ENCODE peak calls at places on chromosomes 16 and 17, in ten cellular contexts. I is PC-9; E is CD8-positive, alpha-beta T cell; W is neural crest cell; A is glutamatergic neuron; N is mesothelial cell of epicardium; G is AG09309; H is AG10803; D is astrocyte of the spinal cord; K is H9. Y is an unnamed sample.

GRCh38 chr16:66472961-66473610 is 46.0 kb downstream of the BEAN1 start:
- DNase-seq in G (no peak), I (no peak), H (no peak), A (no peak), N (no peak), K (no peak), E (no peak), W (no peak), D (no peak), Y (no peak)

GRCh38 chr17:50909765-50910661 is 43.9 kb upstream of the TOB1 start:
- DNase-seq in W (no peak), H (no peak), N (no peak), E (peak), A (no peak), I (no peak), K (no peak), D (no peak), G (no peak), Y (no peak)

GRCh38 chr16:679808-680624 is at the start of gene STUB1:
- DNase-seq in N (peak), H (peak), A (peak), K (peak), W (peak), D (peak), I (peak), G (no peak), E (peak), Y (no peak)

GRCh38 chr16:14529010-14529669 is 100.9 kb downstream of the PARN start:
- DNase-seq in K (peak), G (peak), N (peak), W (peak), A (peak), H (peak), E (peak), I (peak), D (peak), Y (no peak)

GRCh38 chr17:57442914-57443571 is 186.7 kb downstream of the MSI2 start:
- DNase-seq in N (no peak), H (peak), K (no peak), D (peak), A (no peak), G (no peak), W (no peak), I (no peak), E (peak), Y (no peak)

GRCh38 chr17:57876023-57876865 is 26.4 kb upstream of the MRPS23 start:
- DNase-seq in H (no peak), I (no peak), W (no peak), G (no peak), K (peak), D (no peak), N (no peak), A (no peak), E (no peak), Y (no peak)

GRCh38 chr16:27718136-27718766 is 168.3 kb downstream of the KATNIP start:
- DNase-seq in W (peak), E (no peak), H (no peak), I (no peak), G (no peak), N (no peak), K (no peak), D (no peak), A (no peak), Y (no peak)

GRCh38 chr16:80518436-80518835 is 22.4 kb upstream of the DYNLRB2 start:
- DNase-seq in G (no peak), W (no peak), N (no peak), H (no peak), A (no peak), D (peak), K (no peak), E (peak), I (no peak), Y (no peak)

GRCh38 chr16:57757326-57757786 is 21.8 kb downstream of the KATNB1 start:
- DNase-seq in H (peak), D (peak), A (peak), E (peak), I (peak), W (peak), K (peak), N (peak), G (peak), Y (peak)

GRCh38 chr16:86316967-86317616 is 193.2 kb upstream of the FOXF1 start:
- DNase-seq in G (no peak), K (no peak), W (no peak), E (no peak), A (no peak), N (no peak), I (no peak), H (no peak), D (no peak), Y (no peak)

GRCh38 chr17:49565948-49566491 is 9.7 kb upstream of the NXPH3 start:
- DNase-seq in H (no peak), E (no peak), G (no peak), I (peak), W (no peak), A (no peak), K (no peak), N (no peak), D (peak), Y (no peak)

GRCh38 chr16:27377666-27378485 is 24.1 kb upstream of the IL21R start:
- DNase-seq in H (no peak), G (no peak), N (no peak), K (no peak), A (no peak), W (no peak), I (no peak), E (peak), D (no peak), Y (peak)

GRCh38 chr17:60110586-60110985 is 31.9 kb upstream of the HEATR6 start:
- DNase-seq in N (no peak), A (no peak), D (no peak), W (no peak), E (no peak), I (no peak), K (no peak), G (no peak), H (no peak), Y (no peak)

GRCh38 chr16:82133798-82134197 is 36.2 kb downstream of the MPHOSPH6 start:
- DNase-seq in N (no peak), W (no peak), K (no peak), D (no peak), G (no peak), A (no peak), E (peak), I (no peak), H (no peak), Y (no peak)

GRCh38 chr17:40076101-40076498 is 13.3 kb downstream of the THRA start:
- DNase-seq in G (no peak), D (no peak), N (no peak), H (no peak), K (no peak), I (no peak), W (no peak), E (no peak), A (no peak), Y (no peak)

GRCh38 chr16:11063432-11064201 is 119.3 kb downstream of the CLEC16A start:
- DNase-seq in E (no peak), I (no peak), N (no peak), K (no peak), G (no peak), D (no peak), H (no peak), W (no peak), A (no peak), Y (no peak)

GRCh38 chr16:73107371-73107770 is 59.4 kb upstream of the ZFHX3 start:
- DNase-seq in A (no peak), N (no peak), H (no peak), D (no peak), G (no peak), K (no peak), I (no peak), E (no peak), W (no peak), Y (no peak)

GRCh38 chr17:80862341-80862969 is 129.2 kb upstream of the CHMP6 start:
- DNase-seq in A (no peak), I (no peak), N (no peak), E (no peak), G (no peak), K (no peak), H (no peak), D (no peak), W (no peak), Y (no peak)

GRCh38 chr17:74325743-74326379 is at the start of gene KIF19:
- DNase-seq in K (peak), H (no peak), A (peak), D (no peak), E (peak), N (no peak), G (no peak), W (peak), I (no peak), Y (peak)

GRCh38 chr17:6471531-6472465 is 27.5 kb downstream of the PIMREG start:
- DNase-seq in H (peak), D (peak), K (no peak), N (no peak), A (no peak), G (peak), E (no peak), W (no peak), I (peak), Y (no peak)

GRCh38 chr16:89136931-89137330 is 34.6 kb upstream of the CDH15 start:
- DNase-seq in A (peak), G (no peak), K (no peak), N (no peak), W (no peak), D (no peak), E (peak), I (no peak), H (no peak), Y (no peak)

GRCh38 chr16:31407406-31407805 is 14.3 kb downstream of the ITGAD start:
- DNase-seq in N (no peak), K (no peak), H (no peak), A (no peak), I (no peak), E (no peak), W (no peak), G (no peak), D (no peak), Y (no peak)

GRCh38 chr17:58331815-58332719 is 3.5 kb upstream of the TSPOAP1 start:
- DNase-seq in H (no peak), W (no peak), N (no peak), K (peak), G (no peak), I (no peak), D (no peak), E (peak), A (peak), Y (peak)

GRCh38 chr17:63529711-63530556 is 6.8 kb downstream of the KCNH6 start:
- DNase-seq in H (no peak), A (no peak), K (no peak), E (no peak), I (no peak), W (no peak), D (no peak), N (no peak), G (no peak), Y (peak)

GRCh38 chr17:42698736-42699414 is 16.5 kb downstream of the CNTNAP1 start:
- DNase-seq in H (peak), D (peak), E (no peak), I (no peak), K (no peak), N (no peak), A (no peak), G (no peak), W (no peak), Y (peak)

GRCh38 chr17:58665946-58666857 is 25.6 kb downstream of the TEX14 start:
- DNase-seq in G (no peak), E (no peak), D (no peak), A (no peak), K (no peak), H (no peak), N (no peak), W (no peak), I (no peak), Y (no peak)

GRCh38 chr16:78035012-78035411 is 12.7 kb downstream of the CLEC3A start:
- DNase-seq in D (no peak), I (no peak), K (no peak), H (no peak), W (no peak), A (no peak), G (no peak), N (no peak), E (no peak), Y (no peak)

GRCh38 chr17:77838748-77839147 is 119.8 kb upstream of the TNRC6C start:
- DNase-seq in G (no peak), A (no peak), E (no peak), N (no peak), D (no peak), K (no peak), H (no peak), W (no peak), I (no peak), Y (no peak)

GRCh38 chr16:49811630-49812334 is 44.1 kb downstream of the ZNF423 start:
- DNase-seq in I (no peak), W (no peak), A (peak), G (no peak), E (no peak), N (no peak), D (peak), K (no peak), H (no peak), Y (no peak)

GRCh38 chr16:80993293-80993691 is 13.4 kb downstream of the CMC2 start:
- DNase-seq in W (no peak), N (no peak), D (peak), G (peak), I (peak), A (no peak), K (no peak), H (peak), E (no peak), Y (no peak)

DNA sequence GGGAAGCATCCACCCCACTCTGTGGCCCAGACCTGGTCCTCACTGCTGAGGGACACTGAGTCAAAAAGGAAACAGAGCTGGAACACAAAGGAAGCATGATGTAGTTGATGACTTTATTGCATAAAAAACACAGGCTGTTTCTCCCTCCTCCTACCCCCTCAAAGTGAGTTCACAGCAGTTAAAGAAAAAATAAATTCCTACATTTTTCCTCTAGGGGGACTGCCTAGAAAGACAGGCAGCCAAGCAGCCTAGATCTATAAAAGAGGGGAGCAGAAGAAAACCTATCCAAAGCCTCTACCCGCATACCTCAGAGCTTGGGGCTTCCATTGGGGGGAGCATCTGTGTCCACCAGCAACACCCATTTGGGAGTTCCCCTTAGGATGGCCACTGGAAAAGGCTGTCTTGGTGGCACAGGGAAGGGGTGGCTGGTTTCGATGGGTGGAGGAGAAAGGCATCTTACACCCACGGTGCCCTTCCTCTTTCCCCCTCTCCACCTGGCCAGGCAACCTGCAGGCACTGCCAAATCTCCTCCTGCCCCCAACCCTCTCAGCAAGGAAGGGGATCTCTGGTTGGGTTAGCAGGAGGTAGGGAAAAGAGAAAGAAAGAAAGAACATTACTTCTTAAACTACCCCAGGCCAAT is 3.9 kb upstream of the SCRN2 start:
- DNase-seq in A (no peak), D (peak), G (no peak), I (no peak), N (no peak), W (no peak), H (peak), K (no peak), E (no peak), Y (no peak)
- TF ChIP-seq CTCF in A (peak), D (peak), G (peak), I (peak), N (peak), W (peak), H (peak), K (peak), E (no peak), Y (peak)

GRCh38 chr16:19878760-19879159 is 5.9 kb downstream of the GPRC5B start:
- DNase-seq in K (no peak), D (no peak), A (no peak), H (no peak), N (no peak), G (no peak), E (no peak), W (no peak), I (no peak), Y (no peak)

GRCh38 chr16:19874026-19874425 is 10.6 kb downstream of the GPRC5B start:
- DNase-seq in G (no peak), W (no peak), K (no peak), N (no peak), I (no peak), E (no peak), H (no peak), A (no peak), D (no peak), Y (no peak)

GRCh38 chr16:19875900-19876299 is 8.7 kb downstream of the GPRC5B start:
- DNase-seq in I (no peak), G (no peak), A (no peak), K (no peak), N (no peak), W (no peak), D (no peak), H (no peak), E (no peak), Y (no peak)

GRCh38 chr16:19874816-19875546 is 9.7 kb downstream of the GPRC5B start:
- DNase-seq in I (no peak), W (no peak), H (no peak), E (no peak), N (no peak), A (peak), D (no peak), K (no peak), G (no peak), Y (no peak)

GRCh38 chr16:19876501-19877059 is 8.1 kb downstream of the GPRC5B start:
- DNase-seq in G (no peak), E (no peak), W (no peak), I (no peak), A (no peak), H (no peak), D (no peak), N (no peak), K (peak), Y (no peak)
- TF ChIP-seq CTCF in G (no peak), E (no peak), W (no peak), I (no peak), A (no peak), H (no peak), D (no peak), N (no peak), K (no peak), Y (no peak)

GRCh38 chr17:19546289-19547065 is 12.8 kb downstream of the SLC47A1 start:
- DNase-seq in K (no peak), G (no peak), I (no peak), E (no peak), W (no peak), H (no peak), A (no peak), N (no peak), D (no peak), Y (no peak)
- TF ChIP-seq CTCF in K (peak), G (no peak), I (no peak), E (no peak), W (no peak), H (peak), A (no peak), N (no peak), D (no peak), Y (no peak)

GRCh38 chr16:3458278-3458851 is 14.9 kb downstream of the NAA60 start:
- DNase-seq in G (no peak), H (peak), N (no peak), A (peak), K (no peak), I (peak), D (peak), W (no peak), E (no peak), Y (no peak)

GRCh38 chr16:3459401-3460090 is 16.1 kb downstream of the NAA60 start:
- DNase-seq in A (no peak), D (no peak), H (no peak), E (peak), W (no peak), G (no peak), I (no peak), K (no peak), N (no peak), Y (no peak)

GRCh38 chr16:3456374-3456773 is 12.9 kb downstream of the NAA60 start:
- DNase-seq in K (no peak), E (no peak), H (peak), G (no peak), W (no peak), N (no peak), I (no peak), A (no peak), D (no peak), Y (no peak)

GRCh38 chr16:3458852-3459361 is 15.4 kb downstream of the NAA60 start:
- DNase-seq in A (no peak), D (peak), G (no peak), W (no peak), K (no peak), N (no peak), E (no peak), H (peak), I (no peak), Y (no peak)

GRCh38 chr16:3457434-3458252 is 14.2 kb downstream of the NAA60 start:
- DNase-seq in G (peak), D (peak), A (peak), W (peak), E (peak), H (peak), N (peak), I (peak), K (peak), Y (peak)
- TF ChIP-seq CTCF in G (peak), D (peak), A (peak), W (peak), E (peak), H (peak), N (peak), I (no peak), K (peak), Y (peak)

GRCh38 chr16:4390266-4391260 is 18.9 kb downstream of the VASN start:
- DNase-seq in N (no peak), H (no peak), A (no peak), G (no peak), W (no peak), I (no peak), D (no peak), E (no peak), K (peak), Y (no peak)
- TF ChIP-seq CTCF in N (no peak), H (peak), A (no peak), G (no peak), W (no peak), I (no peak), D (peak), E (no peak), K (peak), Y (no peak)

DNA sequence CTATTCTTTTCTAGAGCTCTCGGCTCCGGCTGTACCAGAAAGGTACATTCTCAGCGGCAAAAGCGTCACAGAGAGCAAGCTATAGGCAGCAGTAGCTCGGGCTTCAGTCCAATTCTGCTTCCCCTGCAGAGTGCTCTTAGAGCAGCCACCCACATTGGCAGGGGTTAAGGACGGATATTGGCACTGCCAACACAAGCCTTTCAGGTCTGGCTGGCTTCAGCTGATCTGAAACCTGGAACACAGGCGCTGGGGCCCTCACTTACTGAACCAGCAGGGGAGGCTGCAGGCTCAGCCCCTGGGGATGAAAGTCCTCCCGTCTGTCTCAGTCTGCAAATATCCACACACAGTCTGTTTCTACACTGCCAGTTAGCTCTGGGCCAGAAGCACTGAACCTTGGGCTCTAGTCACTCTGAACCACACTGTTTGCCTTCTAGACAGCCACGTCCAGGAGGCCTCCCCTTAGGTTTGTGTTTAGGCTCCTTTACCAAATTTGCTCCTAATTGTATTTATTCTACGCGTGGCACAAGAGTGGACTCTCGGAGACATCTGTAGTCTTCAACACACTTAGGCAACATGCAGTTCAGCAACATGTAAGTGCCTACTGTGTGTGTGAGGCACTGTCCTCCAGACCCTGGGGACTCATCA is 40.1 kb downstream of the HIC1 start:
- DNase-seq in D (peak), W (no peak), H (peak), K (peak), I (peak), E (no peak), N (no peak), A (peak), G (no peak), Y (no peak)
- TF ChIP-seq CTCF in D (peak), W (no peak), H (peak), K (peak), I (peak), E (no peak), N (peak), A (no peak), G (peak), Y (peak)

GRCh38 chr16:67932462-67932840 is 789 bp upstream of the CTRL start:
- DNase-seq in A (no peak), W (no peak), N (no peak), G (no peak), H (no peak), E (no peak), I (no peak), K (no peak), D (no peak), Y (no peak)

GRCh38 chr16:67930678-67931211 is 917 bp downstream of the CTRL start:
- DNase-seq in G (no peak), N (no peak), H (no peak), A (no peak), I (no peak), D (no peak), E (peak), W (no peak), K (no peak), Y (no peak)

GRCh38 chr16:67930191-67930590 is 1.5 kb downstream of the CTRL start:
- DNase-seq in K (no peak), H (no peak), E (peak), N (no peak), G (no peak), A (no peak), I (no peak), W (no peak), D (no peak), Y (no peak)

GRCh38 chr16:67933805-67934204 is 2.1 kb upstream of the CTRL start:
- DNase-seq in K (no peak), W (no peak), A (no peak), N (no peak), I (no peak), G (no peak), E (no peak), D (no peak), H (no peak), Y (no peak)

GRCh38 chr16:67931712-67932461 is at the start of gene CTRL:
- DNase-seq in N (no peak), D (no peak), I (no peak), H (no peak), K (no peak), A (no peak), E (no peak), G (no peak), W (no peak), Y (no peak)
- TF ChIP-seq CTCF in N (no peak), D (peak), I (no peak), H (peak), K (peak), A (peak), E (no peak), G (peak), W (peak), Y (no peak)

Y was measured in D721Med.